ENCODE peak calls at places on chromosome 2, in five cellular contexts. A, I, N, S and V are unnamed samples.

GRCh38 chr2:128510701-128511100 is 192.0 kb upstream of the HS6ST1 start:
- DNase-seq in I (peak), N (peak), S (no peak), A (peak), V (no peak)

GRCh38 chr2:15912203-15912602 is 28.1 kb upstream of the MYCN start:
- DNase-seq in I (no peak), S (no peak), N (peak), A (no peak), V (no peak)

GRCh38 chr2:33518929-33519328 is 42.5 kb downstream of the RASGRP3 start:
- DNase-seq in I (peak), S (no peak), A (no peak), N (peak), V (no peak)

GRCh38 chr2:151205601-151206000 is 56.1 kb downstream of the RBM43 start:
- DNase-seq in N (no peak), A (no peak), I (no peak), S (no peak), V (no peak)

GRCh38 chr2:31381601-31382000 is 32.9 kb downstream of the XDH start:
- DNase-seq in N (no peak), S (no peak), I (no peak), A (no peak), V (no peak)

GRCh38 chr2:58557166-58557565 is 316.0 kb upstream of the FANCL start:
- DNase-seq in N (no peak), I (no peak), A (no peak), S (peak), V (no peak)

GRCh38 chr2:211086049-211086448 is 529.6 kb downstream of the CPS1 start:
- DNase-seq in S (peak), A (no peak), N (no peak), I (no peak), V (no peak)

GRCh38 chr2:216880509-216881184 is 20.8 kb upstream of the TNP1 start:
- DNase-seq in S (no peak), N (no peak), I (peak), A (no peak), V (peak)

GRCh38 chr2:241771286-241772062 is 5.1 kb upstream of the GAL3ST2 start:
- DNase-seq in A (no peak), N (no peak), S (peak), I (peak), V (no peak)

GRCh38 chr2:170846318-170846717 is 29.6 kb downstream of the GAD1 start:
- DNase-seq in S (no peak), I (no peak), A (no peak), N (no peak), V (no peak)

GRCh38 chr2:134766583-134766982 is 47.8 kb upstream of the TMEM163 start:
- DNase-seq in N (no peak), S (no peak), I (no peak), A (no peak), V (no peak)

GRCh38 chr2:239445771-239446524 is 45.1 kb upstream of the HDAC4 start:
- DNase-seq in A (no peak), S (no peak), N (no peak), I (peak), V (no peak)

GRCh38 chr2:238220892-238221521 is 17.5 kb upstream of the ILKAP start:
- DNase-seq in A (no peak), S (no peak), I (peak), N (no peak), V (no peak)

GRCh38 chr2:152426801-152427200 is 91.8 kb downstream of the FMNL2 start:
- DNase-seq in A (no peak), I (peak), S (no peak), N (peak), V (no peak)

GRCh38 chr2:188391354-188391753 is 99.7 kb downstream of the GULP1 start:
- DNase-seq in S (no peak), I (no peak), A (no peak), N (no peak), V (no peak)

GRCh38 chr2:11967946-11968465 is 221.6 kb downstream of the LPIN1 start:
- DNase-seq in I (peak), A (peak), S (peak), N (no peak), V (no peak)

GRCh38 chr2:166067204-166067603 is 60.6 kb downstream of the SCN1A start:
- DNase-seq in A (no peak), S (no peak), N (no peak), I (no peak), V (no peak)

GRCh38 chr2:77797088-77797487 is 274.9 kb upstream of the LRRTM4 start:
- DNase-seq in I (no peak), S (peak), N (no peak), A (no peak), V (no peak)

GRCh38 chr2:152486737-152487063 is 151.7 kb downstream of the FMNL2 start:
- DNase-seq in I (no peak), S (no peak), A (no peak), N (no peak), V (no peak)

GRCh38 chr2:229445501-229446294 is 174.6 kb upstream of the PID1 start:
- DNase-seq in I (peak), A (peak), N (peak), S (no peak), V (no peak)

GRCh38 chr2:13558368-13558767 is 841.6 kb downstream of the TRIB2 start:
- DNase-seq in N (no peak), I (no peak), S (no peak), A (no peak), V (no peak)

GRCh38 chr2:70190086-70190412 is 770 bp downstream of the C2orf42 start:
- DNase-seq in S (peak), I (no peak), N (no peak), A (peak), V (peak)

GRCh38 chr2:61210332-61210981 is 48.5 kb downstream of the C2orf74 start:
- DNase-seq in I (peak), A (peak), N (peak), S (no peak), V (no peak)

GRCh38 chr2:240437181-240437860 is 1.9 kb downstream of the GPC1 start:
- DNase-seq in S (no peak), N (no peak), I (no peak), A (no peak), V (peak)

GRCh38 chr2:101775092-101775491 is 77.6 kb downstream of the MAP4K4 start:
- DNase-seq in S (no peak), N (no peak), A (no peak), I (no peak), V (no peak)

GRCh38 chr2:55159752-55160151 is 72.3 kb downstream of the CLHC1 start:
- DNase-seq in I (no peak), A (no peak), S (no peak), N (no peak), V (no peak)

GRCh38 chr2:179793238-179793637 is 68.2 kb downstream of the ZNF385B start:
- DNase-seq in I (no peak), N (no peak), S (peak), A (no peak), V (no peak)

GRCh38 chr2:231715499-231715837 is 7.1 kb downstream of the PTMA start:
- DNase-seq in I (no peak), S (no peak), N (no peak), A (no peak), V (no peak)
- TF ChIP-seq CTCF in I (no peak), S (no peak), N (peak), A (no peak), V (no peak)

DNA sequence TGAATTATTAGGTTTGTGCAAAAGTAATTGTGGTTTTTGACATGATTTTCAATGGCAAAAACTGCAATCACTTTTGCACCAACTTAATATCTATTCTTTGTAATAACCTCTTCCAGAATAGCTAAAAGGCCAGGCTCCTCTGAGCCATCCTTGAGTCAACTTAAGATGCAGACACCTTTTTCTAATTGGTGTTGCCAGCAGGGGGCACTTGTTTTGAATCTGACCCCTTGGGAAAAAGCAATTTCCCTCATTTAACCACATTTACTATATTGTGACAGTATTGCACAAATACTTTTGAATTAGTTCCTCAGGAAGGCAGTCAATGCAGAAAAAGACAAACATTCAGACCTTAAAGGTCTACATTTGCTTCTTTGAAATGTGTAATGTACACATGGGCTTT is 78.6 kb upstream of the GALNT5 start:
- DNase-seq in I (no peak), N (no peak), A (no peak), S (no peak), V (no peak)
- TF ChIP-seq CTCF in I (no peak), N (peak), A (no peak), S (peak), V (no peak)

DNA sequence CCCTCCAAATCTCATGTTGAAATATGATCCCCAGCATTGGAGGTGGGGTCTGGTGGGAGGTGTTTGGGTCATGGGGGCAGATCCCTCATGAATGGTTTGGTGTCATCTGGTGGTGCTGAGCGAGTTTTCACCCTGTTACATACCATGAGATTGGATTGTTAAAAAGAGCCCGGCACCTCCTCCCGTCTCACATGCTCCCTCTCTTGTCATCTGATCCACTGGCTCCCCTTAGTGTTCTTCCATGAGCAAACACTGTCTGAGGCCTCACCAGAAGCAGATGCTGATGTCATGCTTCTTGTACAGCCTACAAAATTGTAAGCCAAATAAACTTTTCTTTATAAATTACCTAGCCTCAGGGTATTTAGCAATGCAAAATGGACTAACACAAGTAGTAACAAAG is 405.0 kb upstream of the SLC39A10 start:
- DNase-seq in A (no peak), N (no peak), S (peak), I (no peak), V (no peak)
- TF ChIP-seq CTCF in A (no peak), N (no peak), S (peak), I (no peak), V (no peak)

DNA sequence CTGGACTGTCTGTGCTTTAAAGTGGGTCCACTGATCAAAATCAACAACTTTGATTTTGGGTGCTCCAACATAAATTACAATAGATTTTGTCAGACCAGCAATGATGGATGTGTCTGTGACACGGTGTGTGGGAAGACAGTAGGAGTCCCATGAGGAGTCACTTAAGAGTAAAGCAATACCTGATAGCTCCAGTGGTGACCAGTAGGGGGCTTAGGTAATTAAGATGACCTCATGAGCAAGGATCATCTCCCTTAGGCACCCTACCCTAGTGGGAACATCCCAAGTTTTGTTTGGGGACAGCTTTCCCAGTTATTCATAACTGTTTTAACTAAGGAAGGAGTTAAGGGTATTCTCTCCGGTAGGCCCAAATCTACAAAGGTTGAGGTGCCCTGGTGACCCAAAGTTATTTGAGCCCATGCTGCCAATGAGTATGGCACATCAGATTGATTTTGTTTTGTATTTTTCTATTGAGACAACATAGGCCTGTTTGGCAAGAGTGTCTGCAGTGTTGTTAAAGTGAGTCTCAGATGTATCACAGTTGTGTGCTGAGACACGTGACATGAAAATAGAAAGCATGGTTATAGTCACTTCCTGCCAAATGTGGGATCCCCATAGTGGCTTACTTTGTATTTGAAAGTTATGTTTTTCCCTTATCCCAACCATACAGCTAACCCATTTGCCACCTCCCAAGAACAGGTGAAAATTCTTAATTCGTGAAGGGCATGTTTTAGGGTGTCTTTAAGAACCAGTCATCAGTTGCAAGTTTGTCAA is 1337.6 kb upstream of the SLC39A10 start:
- DNase-seq in N (no peak), A (no peak), I (no peak), S (peak), V (no peak)
- TF ChIP-seq CTCF in N (no peak), A (no peak), I (no peak), S (peak), V (no peak)

GRCh38 chr2:156322681-156323211 is 9.8 kb downstream of the NR4A2 start:
- DNase-seq in I (peak), N (no peak), A (no peak), S (peak), V (no peak)
- TF ChIP-seq CTCF in I (no peak), N (no peak), A (no peak), S (no peak), V (no peak)

DNA sequence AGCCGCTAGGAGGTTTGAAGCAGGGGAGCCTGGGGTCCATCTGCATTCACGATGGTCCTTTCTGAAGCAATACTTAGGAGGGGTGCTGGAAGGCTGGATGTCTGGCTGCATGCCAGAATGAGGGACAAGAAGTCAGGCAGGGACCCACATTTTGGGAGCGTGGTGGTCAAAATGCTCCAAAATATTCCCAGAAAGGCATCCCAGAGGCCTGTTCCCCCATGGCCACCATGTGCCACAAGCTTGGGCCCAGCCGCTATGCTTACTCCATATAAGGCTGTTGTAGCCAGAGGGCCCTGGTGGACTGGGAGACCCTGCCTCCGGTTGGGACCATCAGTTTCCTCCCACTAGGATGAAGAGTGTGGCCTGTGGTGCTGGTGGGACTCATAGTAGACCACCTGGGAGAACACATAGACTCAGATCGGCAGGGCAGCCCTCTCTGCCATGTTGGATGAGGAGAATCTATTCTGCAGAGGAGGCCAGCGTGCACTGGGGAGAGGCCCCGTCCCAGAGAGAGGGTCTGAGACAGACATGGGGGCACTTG is 3.6 kb upstream of the PROM2 start:
- DNase-seq in S (no peak), A (no peak), N (no peak), I (no peak), V (no peak)
- TF ChIP-seq CTCF in S (no peak), A (no peak), N (no peak), I (no peak), V (no peak)

DNA sequence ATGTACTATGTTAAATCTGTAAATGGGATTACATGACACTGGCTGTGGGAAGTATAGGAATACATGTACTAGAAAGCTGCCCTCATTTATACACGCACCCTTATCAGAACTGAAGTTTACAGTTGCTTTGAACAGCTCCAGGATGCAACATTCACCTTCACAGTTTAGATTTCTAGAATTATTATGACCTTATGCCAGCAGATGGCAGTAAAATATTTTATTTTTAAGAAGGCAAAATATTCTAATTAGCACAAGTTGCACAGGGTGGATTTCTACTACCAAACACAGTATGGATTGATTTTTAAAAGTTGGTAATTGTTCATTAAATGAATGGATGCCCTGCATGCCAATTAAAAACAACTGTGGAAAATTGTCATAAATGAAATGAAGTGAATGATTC is 670.4 kb downstream of the KCNJ3 start:
- DNase-seq in N (peak), S (no peak), A (no peak), I (peak), V (no peak)
- TF ChIP-seq CTCF in N (peak), S (peak), A (peak), I (no peak), V (peak)

DNA sequence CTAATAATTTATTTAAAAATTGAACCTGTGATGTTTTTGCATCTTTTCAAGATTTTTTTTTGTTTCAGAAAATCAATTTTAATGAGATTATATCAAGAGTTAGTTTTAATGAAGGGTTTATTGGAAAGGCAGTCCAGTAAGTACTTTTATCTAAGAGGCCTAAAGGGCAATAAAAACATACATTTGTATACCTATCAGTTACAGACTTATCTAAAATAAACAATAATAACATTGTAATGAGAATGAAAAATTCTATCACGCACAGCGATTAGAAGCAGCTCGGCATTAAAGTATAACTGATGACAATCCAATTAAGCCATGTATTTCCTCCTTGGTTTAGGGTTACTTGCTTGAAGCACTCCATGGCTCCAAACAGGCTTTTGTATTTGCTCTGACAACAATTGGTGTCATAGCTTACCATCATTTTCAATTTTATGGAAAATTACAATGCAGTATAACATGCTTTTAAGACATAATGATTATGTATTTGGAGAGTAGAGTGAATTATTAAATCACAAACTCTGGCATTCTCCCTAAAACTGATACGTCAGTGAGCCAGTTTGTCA is 629.4 kb downstream of the TSN start:
- DNase-seq in A (no peak), I (no peak), N (no peak), S (no peak), V (no peak)
- TF ChIP-seq CTCF in A (no peak), I (no peak), N (no peak), S (no peak), V (no peak)